ENCODE peak calls at places on chromosomes 4 and X, in seven cellular contexts. One of them, this sample, is unnamed.

GRCh38 chr4:167052631-167053085 is 181.6 kb downstream of the SPOCK3 start:
- DNase-seq in Calu3: no peak
- DNase-seq in fibroblast of pulmonary artery: no peak
- DNase-seq in nephron progenitor cell: no peak
- DNase-seq in small intestine: no peak
- DNase-seq in glutamatergic neuron: no peak
- DNase-seq in caudate nucleus: no peak
- DNase-seq in this sample: no peak

GRCh38 chr4:89658701-89659024 is 178.3 kb downstream of the SNCA start:
- DNase-seq in Calu3: no peak
- DNase-seq in fibroblast of pulmonary artery: no peak
- DNase-seq in nephron progenitor cell: no peak
- DNase-seq in small intestine: no peak
- DNase-seq in glutamatergic neuron: no peak
- DNase-seq in caudate nucleus: no peak
- DNase-seq in this sample: no peak

GRCh38 chrX:39550795-39551361 is 546.9 kb downstream of the BCOR start:
- DNase-seq in Calu3: no peak
- DNase-seq in fibroblast of pulmonary artery: no peak
- DNase-seq in nephron progenitor cell: no peak
- DNase-seq in small intestine: no peak
- DNase-seq in glutamatergic neuron: no peak
- DNase-seq in caudate nucleus: no peak
- DNase-seq in this sample: no peak

GRCh38 chr4:53505947-53506346 is 85.3 kb downstream of the LNX1 start:
- DNase-seq in Calu3: no peak
- DNase-seq in fibroblast of pulmonary artery: peak; percentile 47
- DNase-seq in nephron progenitor cell: no peak
- DNase-seq in small intestine: no peak
- DNase-seq in glutamatergic neuron: no peak
- DNase-seq in caudate nucleus: no peak
- DNase-seq in this sample: no peak

GRCh38 chr4:146957252-146957651 is 11.6 kb upstream of the TTC29 start:
- DNase-seq in Calu3: peak; percentile 40
- DNase-seq in fibroblast of pulmonary artery: peak; percentile 68
- DNase-seq in nephron progenitor cell: no peak
- DNase-seq in small intestine: no peak
- DNase-seq in glutamatergic neuron: no peak
- DNase-seq in caudate nucleus: no peak
- DNase-seq in this sample: no peak

GRCh38 chr4:87844476-87844875 is 11.7 kb downstream of the MEPE start:
- DNase-seq in Calu3: no peak
- DNase-seq in fibroblast of pulmonary artery: peak; percentile 55
- DNase-seq in nephron progenitor cell: no peak
- DNase-seq in small intestine: no peak
- DNase-seq in glutamatergic neuron: no peak
- DNase-seq in caudate nucleus: no peak
- DNase-seq in this sample: no peak

GRCh38 chrX:5388087-5388486 is 840.6 kb downstream of the NLGN4X start:
- DNase-seq in Calu3: no peak
- DNase-seq in fibroblast of pulmonary artery: no peak
- DNase-seq in nephron progenitor cell: no peak
- DNase-seq in small intestine: no peak
- DNase-seq in glutamatergic neuron: no peak
- DNase-seq in caudate nucleus: no peak
- DNase-seq in this sample: no peak

GRCh38 chr4:38065181-38065580 is 105.0 kb downstream of the PTTG2 start:
- DNase-seq in Calu3: no peak
- DNase-seq in fibroblast of pulmonary artery: no peak
- DNase-seq in nephron progenitor cell: no peak
- DNase-seq in small intestine: no peak
- DNase-seq in glutamatergic neuron: no peak
- DNase-seq in caudate nucleus: no peak
- DNase-seq in this sample: no peak

GRCh38 chr4:150379454-150379853 is 202.5 kb upstream of the MAB21L2 start:
- DNase-seq in Calu3: no peak
- DNase-seq in fibroblast of pulmonary artery: peak; percentile 68
- DNase-seq in nephron progenitor cell: no peak
- DNase-seq in small intestine: no peak
- DNase-seq in glutamatergic neuron: no peak
- DNase-seq in caudate nucleus: no peak
- DNase-seq in this sample: no peak

GRCh38 chr4:146330392-146330791 is 116.1 kb downstream of the REELD1 start:
- DNase-seq in Calu3: no peak
- DNase-seq in fibroblast of pulmonary artery: peak; percentile 29
- DNase-seq in nephron progenitor cell: no peak
- DNase-seq in small intestine: no peak
- DNase-seq in glutamatergic neuron: no peak
- DNase-seq in caudate nucleus: no peak
- DNase-seq in this sample: no peak

GRCh38 chrX:73785493-73785892 is 222.5 kb downstream of the CHIC1 start:
- DNase-seq in Calu3: no peak
- DNase-seq in fibroblast of pulmonary artery: no peak
- DNase-seq in nephron progenitor cell: no peak
- DNase-seq in small intestine: no peak
- DNase-seq in glutamatergic neuron: no peak
- DNase-seq in caudate nucleus: no peak
- DNase-seq in this sample: no peak

GRCh38 chr4:26785766-26786165 is 74.9 kb upstream of the STIM2 start:
- DNase-seq in Calu3: no peak
- DNase-seq in fibroblast of pulmonary artery: no peak
- DNase-seq in nephron progenitor cell: no peak
- DNase-seq in small intestine: no peak
- DNase-seq in glutamatergic neuron: no peak
- DNase-seq in caudate nucleus: no peak
- DNase-seq in this sample: no peak

GRCh38 chr4:131381055-131381454 is 1768.0 kb upstream of the PCDH10 start:
- DNase-seq in Calu3: no peak
- DNase-seq in fibroblast of pulmonary artery: no peak
- DNase-seq in nephron progenitor cell: no peak
- DNase-seq in small intestine: no peak
- DNase-seq in glutamatergic neuron: no peak
- DNase-seq in caudate nucleus: no peak
- DNase-seq in this sample: no peak

GRCh38 chrX:153417637-153418036 is 6.4 kb downstream of the ZFP92 start:
- DNase-seq in Calu3: no peak
- DNase-seq in fibroblast of pulmonary artery: no peak
- DNase-seq in nephron progenitor cell: no peak
- DNase-seq in small intestine: no peak
- DNase-seq in glutamatergic neuron: no peak
- DNase-seq in caudate nucleus: no peak
- DNase-seq in this sample: no peak

GRCh38 chr4:78528327-78528726 is 23.2 kb upstream of the ANXA3 start:
- DNase-seq in Calu3: no peak
- DNase-seq in fibroblast of pulmonary artery: no peak
- DNase-seq in nephron progenitor cell: no peak
- DNase-seq in small intestine: no peak
- DNase-seq in glutamatergic neuron: no peak
- DNase-seq in caudate nucleus: no peak
- DNase-seq in this sample: no peak

GRCh38 chr4:185817403-185817818 is 5.4 kb upstream of the SORBS2 start:
- DNase-seq in Calu3: peak; percentile 26
- DNase-seq in fibroblast of pulmonary artery: no peak
- DNase-seq in nephron progenitor cell: no peak
- DNase-seq in small intestine: peak; percentile 30
- DNase-seq in glutamatergic neuron: no peak
- DNase-seq in caudate nucleus: no peak
- DNase-seq in this sample: no peak

GRCh38 chr4:173211838-173212237 is 43.2 kb downstream of the GALNT7 start:
- DNase-seq in Calu3: no peak
- DNase-seq in fibroblast of pulmonary artery: peak; percentile 51
- DNase-seq in nephron progenitor cell: no peak
- DNase-seq in small intestine: peak; percentile 61
- DNase-seq in glutamatergic neuron: no peak
- DNase-seq in caudate nucleus: no peak
- DNase-seq in this sample: no peak

GRCh38 chr4:41590591-41590990 is 52.6 kb downstream of the LIMCH1 start:
- DNase-seq in Calu3: peak; percentile 16
- DNase-seq in fibroblast of pulmonary artery: no peak
- DNase-seq in nephron progenitor cell: no peak
- DNase-seq in small intestine: no peak
- DNase-seq in glutamatergic neuron: peak; percentile 18
- DNase-seq in caudate nucleus: no peak
- DNase-seq in this sample: no peak

GRCh38 chr4:108166441-108167315 is 2.1 kb downstream of the LEF1 start:
- DNase-seq in Calu3: no peak
- DNase-seq in fibroblast of pulmonary artery: no peak
- DNase-seq in nephron progenitor cell: peak; percentile 71
- DNase-seq in small intestine: no peak
- DNase-seq in glutamatergic neuron: peak; percentile 61
- DNase-seq in caudate nucleus: no peak
- DNase-seq in this sample: no peak

GRCh38 chrX:135596495-135596894 is 76.0 kb downstream of the INTS6L start:
- DNase-seq in Calu3: peak; percentile 20
- DNase-seq in fibroblast of pulmonary artery: peak; percentile 34
- DNase-seq in nephron progenitor cell: peak; percentile 59
- DNase-seq in small intestine: peak; percentile 24
- DNase-seq in glutamatergic neuron: peak; percentile 26
- DNase-seq in caudate nucleus: no peak
- DNase-seq in this sample: peak; percentile 0

GRCh38 chr4:38654273-38654672 is 9.7 kb upstream of the KLF3 start:
- DNase-seq in Calu3: no peak
- DNase-seq in fibroblast of pulmonary artery: no peak
- DNase-seq in nephron progenitor cell: no peak
- DNase-seq in small intestine: no peak
- DNase-seq in glutamatergic neuron: no peak
- DNase-seq in caudate nucleus: no peak
- DNase-seq in this sample: no peak

GRCh38 chr4:26860922-26861433 is 337 bp downstream of the STIM2 start:
- DNase-seq in Calu3: peak; percentile 42
- DNase-seq in fibroblast of pulmonary artery: peak; percentile 58
- DNase-seq in nephron progenitor cell: peak; percentile 74
- DNase-seq in small intestine: no peak
- DNase-seq in glutamatergic neuron: peak; percentile 74
- DNase-seq in caudate nucleus: no peak
- DNase-seq in this sample: peak; percentile 68

GRCh38 chr4:88791274-88791673 is 93.6 kb upstream of the NAP1L5 start:
- DNase-seq in Calu3: no peak
- DNase-seq in fibroblast of pulmonary artery: peak; percentile 37
- DNase-seq in nephron progenitor cell: no peak
- DNase-seq in small intestine: no peak
- DNase-seq in glutamatergic neuron: no peak
- DNase-seq in caudate nucleus: no peak
- DNase-seq in this sample: no peak

GRCh38 chrX:17553451-17553850 is 178.5 kb downstream of the NHS start:
- DNase-seq in Calu3: peak; percentile 48
- DNase-seq in fibroblast of pulmonary artery: peak; percentile 70
- DNase-seq in nephron progenitor cell: no peak
- DNase-seq in small intestine: no peak
- DNase-seq in glutamatergic neuron: no peak
- DNase-seq in caudate nucleus: no peak
- DNase-seq in this sample: no peak

GRCh38 chrX:146581981-146582712 is 227.4 kb upstream of the CXorf51B start:
- DNase-seq in Calu3: no peak
- DNase-seq in fibroblast of pulmonary artery: no peak
- DNase-seq in nephron progenitor cell: peak; percentile 2
- DNase-seq in small intestine: no peak
- DNase-seq in glutamatergic neuron: no peak
- DNase-seq in caudate nucleus: peak; percentile 3
- DNase-seq in this sample: no peak

GRCh38 chr4:71380721-71381120 is 41.9 kb downstream of the SLC4A4 start:
- DNase-seq in Calu3: no peak
- DNase-seq in fibroblast of pulmonary artery: peak; percentile 38
- DNase-seq in nephron progenitor cell: no peak
- DNase-seq in small intestine: no peak
- DNase-seq in glutamatergic neuron: no peak
- DNase-seq in caudate nucleus: no peak
- DNase-seq in this sample: no peak